ENCODE peak calls at places on chromosome 5, in five cellular contexts. Y is HCT116, D is Panc1, S is GM23338, F is upper lobe of left lung. V is an unnamed sample.
A peak's percentile ranks its signal among the peaks of the same experiment; 100 is the strongest.

GRCh38 chr5:947626-948471 is 55.2 kb downstream of the TRIP13 start:
- ATAC-seq in Y (no peak), D (peak; percentile 36), S (no peak), F (no peak), V (no peak)

GRCh38 chr5:114977979-114978573 is 191.6 kb downstream of the TRIM36 start:
- ATAC-seq in Y (no peak), D (no peak), S (no peak), F (no peak), V (no peak)

GRCh38 chr5:87282254-87282653 is 14.6 kb downstream of the RASA1 start:
- ATAC-seq in Y (no peak), D (no peak), S (no peak), F (no peak), V (no peak)

GRCh38 chr5:67058998-67059746 is 137.4 kb downstream of the CD180 start:
- ATAC-seq in Y (no peak), D (no peak), S (peak; percentile 98), F (no peak), V (no peak)

GRCh38 chr5:53055359-53055758 is 54.2 kb downstream of the MOCS2 start:
- ATAC-seq in Y (no peak), D (no peak), S (no peak), F (no peak), V (no peak)

GRCh38 chr5:5838493-5838892 is 416.0 kb downstream of the ICE1 start:
- ATAC-seq in Y (no peak), D (no peak), S (no peak), F (no peak), V (no peak)

GRCh38 chr5:131285637-131286399 is 22.0 kb downstream of the CDC42SE2 start:
- ATAC-seq in Y (no peak), D (no peak), S (no peak), F (no peak), V (no peak)

GRCh38 chr5:141349917-141350619 is at the start of gene PCDHGB1:
- ATAC-seq in Y (peak; percentile 49), D (peak; percentile 97), S (peak; percentile 93), F (no peak), V (no peak)

GRCh38 chr5:99449786-99450185 is 521.0 kb upstream of the CHD1 start:
- ATAC-seq in Y (no peak), D (no peak), S (no peak), F (no peak), V (no peak)

GRCh38 chr5:72783354-72783753 is 33.1 kb upstream of the TNPO1 start:
- ATAC-seq in Y (no peak), D (no peak), S (no peak), F (no peak), V (no peak)

GRCh38 chr5:43523662-43524072 is 8.7 kb upstream of the C5orf34 start:
- ATAC-seq in Y (no peak), D (peak; percentile 56), S (no peak), F (no peak), V (no peak)

GRCh38 chr5:124706729-124707361 is 39.6 kb downstream of the ZNF608 start:
- ATAC-seq in Y (no peak), D (peak; percentile 71), S (peak; percentile 59), F (peak; percentile 45), V (no peak)

GRCh38 chr5:14213813-14214585 is 70.9 kb downstream of the TRIO start:
- ATAC-seq in Y (no peak), D (peak; percentile 28), S (peak; percentile 35), F (no peak), V (no peak)

GRCh38 chr5:73197637-73198257 is 24.8 kb downstream of the TMEM174 start:
- ATAC-seq in Y (no peak), D (no peak), S (no peak), F (no peak), V (no peak)

GRCh38 chr5:178387856-178388190 is 155.2 kb upstream of the PHYKPL start:
- ATAC-seq in Y (no peak), D (no peak), S (no peak), F (no peak), V (no peak)

GRCh38 chr5:178387061-178387855 is 154.7 kb upstream of the PHYKPL start:
- ATAC-seq in Y (no peak), D (no peak), S (no peak), F (no peak), V (no peak)

GRCh38 chr5:178388381-178389030 is 155.9 kb upstream of the PHYKPL start:
- ATAC-seq in Y (no peak), D (peak; percentile 19), S (no peak), F (peak; percentile 66), V (peak; percentile 39)

GRCh38 chr5:178389031-178389729 is 156.6 kb upstream of the PHYKPL start:
- ATAC-seq in Y (no peak), D (no peak), S (no peak), F (no peak), V (no peak)

DNA sequence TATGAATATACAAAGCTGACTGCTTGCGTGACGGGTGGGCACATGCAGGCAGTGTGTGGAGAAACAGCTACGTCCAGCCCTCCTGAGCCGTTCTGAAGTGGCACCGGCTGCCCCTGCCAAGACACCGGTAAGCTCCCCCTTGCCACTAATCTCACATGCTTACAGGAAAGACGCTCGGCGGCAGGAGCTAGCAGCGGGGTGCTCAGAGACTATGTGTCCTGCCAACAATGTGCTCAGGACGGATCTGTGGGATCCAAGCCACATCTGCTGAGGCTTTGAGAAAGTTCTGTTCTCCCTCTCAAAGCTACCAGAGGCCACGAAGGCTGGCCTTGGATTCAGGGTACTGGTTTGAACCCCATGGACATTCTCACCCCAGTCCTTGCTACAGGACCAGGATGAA is 157.2 kb upstream of the PHYKPL start:
- ATAC-seq in Y (no peak), D (no peak), S (no peak), F (no peak), V (peak; percentile 26)
- TF ChIP-seq POLR2AphosphoS5 in Y (no peak), D (no peak), S (no peak), F (no peak), V (no peak)

GRCh38 chr5:58149345-58149744 is 310.5 kb downstream of the PLK2 start:
- ATAC-seq in Y (no peak), D (no peak), S (no peak), F (peak; percentile 35), V (no peak)

GRCh38 chr5:58148366-58148765 is 311.5 kb downstream of the PLK2 start:
- ATAC-seq in Y (no peak), D (no peak), S (no peak), F (no peak), V (no peak)

GRCh38 chr5:58149750-58150149 is 310.1 kb downstream of the PLK2 start:
- ATAC-seq in Y (no peak), D (no peak), S (no peak), F (peak; percentile 32), V (no peak)

GRCh38 chr5:58143757-58144156 is 316.1 kb downstream of the PLK2 start:
- ATAC-seq in Y (no peak), D (no peak), S (no peak), F (no peak), V (no peak)

DNA sequence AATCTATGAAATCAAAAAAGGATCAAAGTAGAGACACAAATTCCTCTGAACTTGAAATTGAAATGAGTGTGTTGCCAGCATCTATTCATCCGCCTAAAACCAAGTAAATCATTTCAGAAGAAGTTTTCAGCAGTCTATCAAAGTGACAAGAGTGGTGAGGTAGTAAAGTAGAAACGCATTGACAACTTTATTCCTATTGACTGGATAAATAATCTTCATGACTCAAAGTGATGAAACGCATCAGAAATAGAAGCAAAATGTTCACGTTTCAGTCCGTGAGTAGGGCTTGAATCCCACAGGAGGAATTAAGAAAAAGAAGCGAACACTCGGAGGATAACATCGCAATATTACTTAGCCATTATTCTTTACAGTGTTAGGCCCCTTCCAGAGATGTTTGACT is 314.5 kb downstream of the PLK2 start:
- ATAC-seq in Y (no peak), D (no peak), S (no peak), F (no peak), V (no peak)
- TF ChIP-seq POLR2AphosphoS5 in Y (no peak), D (no peak), S (no peak), F (no peak), V (no peak)

GRCh38 chr5:17278931-17279330 is 61.5 kb downstream of the BASP1 start:
- ATAC-seq in Y (no peak), D (peak; percentile 16), S (no peak), F (no peak), V (no peak)
- TF ChIP-seq POLR2AphosphoS5 in Y (no peak), D (peak; percentile 56), S (peak; percentile 24), F (no peak), V (no peak)

DNA sequence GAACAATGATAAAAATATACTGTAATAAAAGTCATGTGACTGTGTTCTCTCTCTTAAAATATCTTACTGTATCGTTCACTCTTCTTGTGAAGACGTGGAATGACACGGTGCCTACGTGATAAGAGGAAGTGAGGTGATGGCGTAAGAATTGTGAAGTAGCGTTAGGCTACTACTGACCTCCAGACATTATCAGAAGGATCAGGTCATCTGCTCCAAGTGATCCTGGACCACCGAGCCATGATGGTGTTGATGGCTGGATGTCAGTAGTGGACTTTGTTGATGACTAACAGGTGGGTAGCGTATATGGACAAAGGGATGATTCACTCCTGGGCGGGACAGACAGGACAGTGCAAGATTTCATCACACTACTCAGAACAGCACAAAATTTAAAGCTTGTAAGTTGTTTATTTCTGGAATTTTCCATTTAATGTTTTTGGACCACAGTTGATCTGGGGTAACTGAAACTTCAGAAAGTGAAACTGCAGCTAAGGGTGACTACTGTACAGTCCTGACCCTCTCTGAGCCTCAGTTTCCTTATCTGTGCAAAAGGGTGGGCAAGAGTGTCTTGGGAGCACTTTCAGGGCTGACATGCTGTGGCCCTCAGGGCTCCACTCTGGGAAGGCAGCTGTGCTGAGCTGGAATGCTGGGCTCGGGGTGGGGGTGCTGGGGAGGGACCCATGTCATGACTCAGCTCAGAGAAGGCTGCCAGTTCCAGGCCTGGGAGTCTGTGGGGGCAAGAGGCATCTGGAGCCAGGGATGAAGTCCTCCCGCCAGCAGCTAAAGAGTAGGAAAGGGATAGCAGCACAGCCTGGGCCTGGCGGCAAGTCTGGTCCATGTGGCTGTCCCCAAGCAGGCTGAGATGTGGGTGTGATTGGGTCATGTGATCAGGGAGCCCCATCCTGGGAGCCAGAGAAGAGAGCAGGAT is 12.6 kb downstream of the PDGFRB start:
- ATAC-seq in Y (peak; percentile 54), D (peak; percentile 32), S (peak; percentile 5), F (peak; percentile 87), V (peak; percentile 86)
- TF ChIP-seq POLR2AphosphoS5 in Y (peak; percentile 25), D (no peak), S (no peak), F (peak; percentile 28), V (peak; percentile 62)

GRCh38 chr5:59275537-59276276 is 617.8 kb downstream of the PDE4D start:
- ATAC-seq in Y (no peak), D (peak; percentile 86), S (peak; percentile 97), F (peak; percentile 91), V (peak; percentile 79)
- TF ChIP-seq POLR2AphosphoS5 in Y (no peak), D (no peak), S (no peak), F (no peak), V (peak; percentile 49)

GRCh38 chr5:32265902-32266301 is 46.8 kb downstream of the MTMR12 start:
- ATAC-seq in Y (no peak), D (no peak), S (no peak), F (no peak), V (no peak)
- TF ChIP-seq POLR2AphosphoS5 in Y (no peak), D (no peak), S (no peak), F (no peak), V (no peak)

V was measured in gastroesophageal sphincter.